ENCODE peak calls at places on chromosomes 2 and 18, in five cellular contexts. One of them, this sample, is unnamed.
A peak's percentile ranks its signal among the peaks of the same experiment; 100 is the strongest.

GRCh38 chr2:3198119-3198518 is 179.5 kb downstream of the EIPR1 start:
- DNase-seq in astrocyte: no peak
- DNase-seq in foreskin fibroblast: no peak
- DNase-seq in AG04449: no peak
- DNase-seq in astrocyte of the spinal cord: no peak
- DNase-seq in this sample: no peak

GRCh38 chr18:28723506-28723905 is 546.6 kb upstream of the CDH2 start:
- DNase-seq in astrocyte of the spinal cord: no peak
- DNase-seq in astrocyte: peak; percentile 36
- DNase-seq in AG04449: no peak
- DNase-seq in foreskin fibroblast: no peak
- DNase-seq in this sample: no peak

GRCh38 chr2:44927979-44928659 is 13.4 kb upstream of the SIX3 start:
- DNase-seq in astrocyte of the spinal cord: no peak
- DNase-seq in astrocyte: no peak
- DNase-seq in foreskin fibroblast: no peak
- DNase-seq in AG04449: no peak
- DNase-seq in this sample: no peak

GRCh38 chr2:121710470-121711170 is 26.1 kb downstream of the NIFK start:
- DNase-seq in astrocyte of the spinal cord: no peak
- DNase-seq in astrocyte: peak; percentile 31
- DNase-seq in AG04449: no peak
- DNase-seq in foreskin fibroblast: peak; percentile 42
- DNase-seq in this sample: no peak

GRCh38 chr2:168157070-168157469 is 90.3 kb downstream of the STK39 start:
- DNase-seq in astrocyte: no peak
- DNase-seq in foreskin fibroblast: no peak
- DNase-seq in AG04449: no peak
- DNase-seq in astrocyte of the spinal cord: no peak
- DNase-seq in this sample: no peak

GRCh38 chr18:35484034-35484433 is 13.7 kb downstream of the INO80C start:
- DNase-seq in foreskin fibroblast: no peak
- DNase-seq in astrocyte: no peak
- DNase-seq in astrocyte of the spinal cord: no peak
- DNase-seq in AG04449: no peak
- DNase-seq in this sample: no peak

GRCh38 chr18:79459946-79460345 is 64.2 kb downstream of the NFATC1 start:
- DNase-seq in astrocyte: no peak
- DNase-seq in foreskin fibroblast: no peak
- DNase-seq in astrocyte of the spinal cord: no peak
- DNase-seq in AG04449: no peak
- DNase-seq in this sample: no peak

GRCh38 chr18:12884521-12885323 is 685 bp upstream of the PTPN2 start:
- DNase-seq in AG04449: no peak
- DNase-seq in astrocyte: no peak
- DNase-seq in astrocyte of the spinal cord: peak; percentile 29
- DNase-seq in foreskin fibroblast: no peak
- DNase-seq in this sample: no peak

GRCh38 chr2:239337877-239338484 is 62.8 kb downstream of the HDAC4 start:
- DNase-seq in astrocyte: no peak
- DNase-seq in AG04449: no peak
- DNase-seq in astrocyte of the spinal cord: no peak
- DNase-seq in foreskin fibroblast: no peak
- DNase-seq in this sample: peak; percentile 28

GRCh38 chr2:218432676-218433365 is 13.9 kb downstream of the VIL1 start:
- DNase-seq in astrocyte of the spinal cord: no peak
- DNase-seq in foreskin fibroblast: no peak
- DNase-seq in AG04449: no peak
- DNase-seq in astrocyte: no peak
- DNase-seq in this sample: no peak

GRCh38 chr2:236730393-236730792 is 160.8 kb downstream of the ACKR3 start:
- DNase-seq in foreskin fibroblast: no peak
- DNase-seq in astrocyte: no peak
- DNase-seq in AG04449: no peak
- DNase-seq in astrocyte of the spinal cord: no peak
- DNase-seq in this sample: no peak

GRCh38 chr18:22625406-22625805 is 207.7 kb upstream of the CTAGE1 start:
- DNase-seq in astrocyte of the spinal cord: no peak
- DNase-seq in AG04449: no peak
- DNase-seq in foreskin fibroblast: no peak
- DNase-seq in astrocyte: no peak
- DNase-seq in this sample: no peak

GRCh38 chr18:22628795-22629194 is 211.1 kb upstream of the CTAGE1 start:
- DNase-seq in AG04449: no peak
- DNase-seq in astrocyte: no peak
- DNase-seq in astrocyte of the spinal cord: no peak
- DNase-seq in foreskin fibroblast: no peak
- DNase-seq in this sample: no peak

GRCh38 chr18:22627506-22627905 is 209.8 kb upstream of the CTAGE1 start:
- DNase-seq in astrocyte of the spinal cord: no peak
- DNase-seq in astrocyte: no peak
- DNase-seq in AG04449: no peak
- DNase-seq in foreskin fibroblast: no peak
- DNase-seq in this sample: no peak

GRCh38 chr18:22624171-22624570 is 206.5 kb upstream of the CTAGE1 start:
- DNase-seq in astrocyte of the spinal cord: no peak
- DNase-seq in astrocyte: no peak
- DNase-seq in foreskin fibroblast: no peak
- DNase-seq in AG04449: no peak
- DNase-seq in this sample: no peak

GRCh38 chr18:22626771-22627170 is 209.1 kb upstream of the CTAGE1 start:
- DNase-seq in foreskin fibroblast: no peak
- DNase-seq in astrocyte of the spinal cord: no peak
- DNase-seq in AG04449: no peak
- DNase-seq in astrocyte: no peak
- DNase-seq in this sample: no peak
- TF ChIP-seq CTCF in foreskin fibroblast: no peak
- TF ChIP-seq CTCF in astrocyte of the spinal cord: no peak
- TF ChIP-seq CTCF in AG04449: no peak
- TF ChIP-seq CTCF in astrocyte: no peak
- TF ChIP-seq CTCF in this sample: no peak

DNA sequence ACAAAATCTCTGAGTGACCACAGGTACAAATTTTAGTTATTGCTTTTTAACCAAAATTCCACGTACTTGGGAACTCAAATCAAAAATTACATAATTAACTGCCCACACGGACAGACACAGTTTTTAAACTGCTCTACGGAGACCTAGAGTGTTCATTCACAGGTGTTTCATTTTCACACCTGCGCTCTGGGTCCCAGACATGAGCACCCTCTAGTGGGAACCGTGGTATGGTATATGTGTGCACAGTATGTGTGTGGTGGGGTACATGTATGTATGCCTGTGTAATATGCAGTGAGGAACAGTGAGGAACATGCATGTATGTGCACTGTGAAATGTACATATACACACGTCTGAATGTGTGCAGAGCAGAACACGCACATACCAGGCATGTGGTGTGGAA is 65.0 kb downstream of the PPP4R1 start:
- DNase-seq in astrocyte of the spinal cord: no peak
- DNase-seq in astrocyte: no peak
- DNase-seq in foreskin fibroblast: no peak
- DNase-seq in AG04449: no peak
- DNase-seq in this sample: no peak
- TF ChIP-seq CTCF in astrocyte of the spinal cord: peak; percentile 13
- TF ChIP-seq CTCF in astrocyte: no peak
- TF ChIP-seq CTCF in foreskin fibroblast: no peak
- TF ChIP-seq CTCF in AG04449: no peak
- TF ChIP-seq CTCF in this sample: peak; percentile 39

DNA sequence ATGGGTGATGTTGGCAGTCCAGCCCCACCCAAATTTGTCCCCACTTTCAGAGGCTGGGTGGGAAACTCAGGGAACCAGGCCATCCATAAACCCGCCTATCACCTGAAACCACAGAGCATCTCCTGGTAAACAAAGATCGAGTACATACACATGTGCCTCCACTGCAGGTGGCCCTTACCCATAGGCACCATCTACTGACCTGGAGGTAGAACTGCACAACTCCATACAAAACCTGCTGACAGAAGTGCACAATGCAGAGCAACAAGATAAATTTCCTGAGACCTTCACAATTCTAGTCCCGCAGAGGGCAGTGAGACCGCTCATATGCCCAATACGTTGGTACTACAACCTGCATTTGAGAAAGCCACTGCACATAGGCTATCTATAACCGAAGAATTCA is 856.3 kb downstream of the SUCLG1 start:
- DNase-seq in astrocyte: no peak
- DNase-seq in foreskin fibroblast: no peak
- DNase-seq in astrocyte of the spinal cord: no peak
- DNase-seq in AG04449: no peak
- DNase-seq in this sample: no peak
- TF ChIP-seq CTCF in astrocyte: no peak
- TF ChIP-seq CTCF in foreskin fibroblast: no peak
- TF ChIP-seq CTCF in astrocyte of the spinal cord: no peak
- TF ChIP-seq CTCF in AG04449: no peak
- TF ChIP-seq CTCF in this sample: peak; percentile 11

GRCh38 chr18:24227976-24228660 is 89.3 kb downstream of the CABYR start:
- DNase-seq in astrocyte: peak; percentile 82
- DNase-seq in AG04449: peak; percentile 9
- DNase-seq in foreskin fibroblast: peak; percentile 87
- DNase-seq in astrocyte of the spinal cord: peak; percentile 83
- DNase-seq in this sample: no peak
- TF ChIP-seq CTCF in astrocyte: no peak
- TF ChIP-seq CTCF in AG04449: no peak
- TF ChIP-seq CTCF in foreskin fibroblast: no peak
- TF ChIP-seq CTCF in astrocyte of the spinal cord: no peak
- TF ChIP-seq CTCF in this sample: no peak

GRCh38 chr2:201622306-201622705 is 21.0 kb downstream of the TMEM237 start:
- DNase-seq in foreskin fibroblast: peak; percentile 49
- DNase-seq in astrocyte: peak; percentile 40
- DNase-seq in AG04449: no peak
- DNase-seq in astrocyte of the spinal cord: peak; percentile 35
- DNase-seq in this sample: no peak

GRCh38 chr2:201621293-201621999 is 21.9 kb downstream of the TMEM237 start:
- DNase-seq in astrocyte of the spinal cord: peak; percentile 39
- DNase-seq in AG04449: no peak
- DNase-seq in foreskin fibroblast: peak; percentile 72
- DNase-seq in astrocyte: no peak
- DNase-seq in this sample: no peak

DNA sequence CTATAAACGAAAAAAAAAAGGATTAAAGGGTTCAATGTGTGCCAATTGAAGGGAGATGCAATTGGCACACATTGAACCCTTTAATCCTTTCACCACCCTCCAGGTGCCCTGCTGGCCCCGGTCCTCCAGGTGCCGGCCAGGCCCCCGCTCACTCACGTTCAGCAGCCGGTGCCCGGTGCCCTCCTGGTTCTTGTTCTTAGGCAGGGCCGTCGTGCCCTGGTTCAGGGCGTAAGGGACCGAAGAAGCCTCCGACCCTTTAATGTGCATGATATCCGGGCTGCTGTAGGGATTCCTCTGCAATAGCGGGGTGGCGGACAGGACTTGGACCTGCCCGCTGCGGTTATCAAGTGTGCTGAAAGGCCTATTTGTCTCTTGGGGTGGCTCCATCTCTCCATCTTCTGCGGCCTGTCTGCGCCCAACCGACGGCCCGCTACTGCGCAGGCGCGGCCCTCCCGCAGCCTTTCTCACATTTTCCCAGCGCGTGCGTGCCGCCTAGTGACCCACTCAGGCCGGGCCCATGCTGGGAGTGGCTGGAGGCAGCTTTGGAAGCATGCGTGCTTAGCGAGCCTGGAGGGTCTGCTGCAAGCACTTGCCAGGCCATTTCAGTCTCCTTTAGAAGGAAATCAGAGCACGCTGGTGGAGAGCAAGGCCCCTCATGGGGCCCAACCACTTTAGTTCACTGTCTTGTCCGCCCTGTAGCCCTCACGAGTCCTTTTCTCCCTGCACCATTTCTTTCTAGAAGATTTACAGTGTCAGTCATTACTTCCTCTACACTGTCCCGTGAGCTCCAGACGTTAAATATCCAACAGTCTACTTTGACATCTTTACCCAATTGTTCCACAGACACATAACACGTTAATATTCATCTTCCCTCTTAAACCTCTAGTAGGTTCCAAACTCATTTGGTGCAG is 24.3 kb downstream of the TMEM237 start:
- DNase-seq in astrocyte of the spinal cord: peak; percentile 76
- DNase-seq in astrocyte: peak; percentile 39
- DNase-seq in foreskin fibroblast: peak; percentile 86
- DNase-seq in AG04449: no peak
- DNase-seq in this sample: no peak
- TF ChIP-seq CTCF in astrocyte of the spinal cord: peak; percentile 52
- TF ChIP-seq CTCF in astrocyte: no peak
- TF ChIP-seq CTCF in foreskin fibroblast: peak; percentile 46
- TF ChIP-seq CTCF in AG04449: peak; percentile 52
- TF ChIP-seq CTCF in this sample: no peak

DNA sequence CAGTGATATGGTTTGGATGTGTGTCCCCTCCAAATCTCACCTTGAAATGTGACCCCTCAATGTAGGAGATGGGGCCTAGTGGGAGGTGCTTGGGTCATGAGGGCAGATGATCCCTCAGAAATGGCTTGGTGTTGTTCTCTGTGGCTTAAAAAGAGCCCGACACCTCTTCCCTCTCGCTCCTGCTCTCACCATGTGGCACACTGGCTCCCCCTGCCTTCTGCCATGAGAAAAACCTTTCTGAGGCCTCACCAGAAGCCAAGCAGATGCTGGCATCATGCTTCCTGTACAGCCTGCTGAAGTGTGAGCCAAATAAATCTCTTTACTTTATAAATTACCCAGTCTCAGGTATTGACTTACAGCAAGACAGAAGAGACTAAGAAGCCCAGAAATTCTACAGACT is 357.1 kb downstream of the NRXN1 start:
- DNase-seq in AG04449: no peak
- DNase-seq in astrocyte: no peak
- DNase-seq in foreskin fibroblast: no peak
- DNase-seq in astrocyte of the spinal cord: no peak
- DNase-seq in this sample: no peak
- TF ChIP-seq CTCF in AG04449: no peak
- TF ChIP-seq CTCF in astrocyte: no peak
- TF ChIP-seq CTCF in foreskin fibroblast: no peak
- TF ChIP-seq CTCF in astrocyte of the spinal cord: peak; percentile 9
- TF ChIP-seq CTCF in this sample: peak; percentile 8

GRCh38 chr2:22769497-22769896 is 615.5 kb upstream of the KLHL29 start:
- DNase-seq in astrocyte: no peak
- DNase-seq in astrocyte of the spinal cord: no peak
- DNase-seq in foreskin fibroblast: no peak
- DNase-seq in AG04449: no peak
- DNase-seq in this sample: no peak
- TF ChIP-seq CTCF in astrocyte: no peak
- TF ChIP-seq CTCF in astrocyte of the spinal cord: no peak
- TF ChIP-seq CTCF in foreskin fibroblast: no peak
- TF ChIP-seq CTCF in AG04449: no peak
- TF ChIP-seq CTCF in this sample: no peak

This sample was measured in DND-41.